ENCODE peak calls at places on chromosomes 16 and 17, in seven cellular contexts. T is transverse colon, S is uterus, N is stomach, B is A549, I is body of pancreas, X is ovary. C is an unnamed sample.

GRCh38 chr16:57632568-57632967 is 4.1 kb downstream of the ADGRG1 start:
- DNase-seq in S (no peak), N (no peak), B (no peak), I (no peak), X (no peak), T (no peak), C (no peak)

GRCh38 chr17:55437165-55437605 is 15.6 kb upstream of the MMD start:
- DNase-seq in B (no peak), N (no peak), I (no peak), X (no peak), S (no peak), T (no peak), C (no peak)

GRCh38 chr16:88684569-88685155 is 1.6 kb downstream of the SNAI3 start:
- DNase-seq in T (no peak), N (no peak), B (no peak), I (no peak), S (no peak), X (peak; percentile 26), C (no peak)

GRCh38 chr16:57764341-57765159 is 29.0 kb downstream of the KATNB1 start:
- DNase-seq in T (no peak), I (no peak), B (peak; percentile 98), X (no peak), N (no peak), S (no peak), C (no peak)

GRCh38 chr16:85729907-85730465 is 20.9 kb downstream of the C16orf74 start:
- DNase-seq in S (no peak), N (no peak), T (no peak), I (no peak), B (no peak), X (no peak), C (no peak)

GRCh38 chr16:20884240-20884556 is 16.0 kb downstream of the DCUN1D3 start:
- DNase-seq in X (no peak), T (peak; percentile 24), S (peak; percentile 36), I (no peak), N (no peak), B (no peak), C (no peak)

GRCh38 chr17:35170968-35171771 is 23.0 kb downstream of the SLC35G3 start:
- DNase-seq in B (peak; percentile 37), T (no peak), X (no peak), S (no peak), N (no peak), I (no peak), C (no peak)

GRCh38 chr17:50207792-50208567 is 6.5 kb upstream of the COL1A1 start:
- DNase-seq in T (no peak), S (no peak), B (no peak), I (no peak), X (peak; percentile 41), N (no peak), C (no peak)

GRCh38 chr17:71203953-71204352 is 916.9 kb upstream of the SOX9 start:
- DNase-seq in B (no peak), X (no peak), N (no peak), S (no peak), I (no peak), T (no peak), C (no peak)

GRCh38 chr17:43832976-43833829 is at the start of gene MPP3:
- DNase-seq in B (peak; percentile 78), N (peak; percentile 78), S (peak; percentile 72), T (peak; percentile 80), X (peak; percentile 72), I (peak; percentile 74), C (peak; percentile 82)

GRCh38 chr16:4517812-4518211 is 20.8 kb downstream of the CDIP1 start:
- DNase-seq in X (no peak), I (peak; percentile 49), T (no peak), S (no peak), B (peak; percentile 47), N (no peak), C (no peak)

GRCh38 chr17:4598776-4599504 is 14.6 kb downstream of the SMTNL2 start:
- DNase-seq in N (no peak), I (no peak), X (peak; percentile 77), S (peak; percentile 74), T (peak; percentile 26), B (no peak), C (no peak)

GRCh38 chr17:79844869-79845600 is 5.8 kb upstream of the CBX4 start:
- DNase-seq in I (peak; percentile 53), T (peak; percentile 68), B (peak; percentile 58), S (peak; percentile 48), X (peak; percentile 82), N (peak; percentile 60), C (peak; percentile 62)

GRCh38 chr16:80852261-80852872 is 48.0 kb upstream of the CDYL2 start:
- DNase-seq in I (no peak), T (peak; percentile 11), N (no peak), B (peak; percentile 46), X (no peak), S (no peak), C (no peak)

GRCh38 chr17:7383742-7384488 is 3.0 kb downstream of the TNK1 start:
- DNase-seq in N (peak; percentile 34), I (no peak), T (peak; percentile 54), B (no peak), S (peak; percentile 46), X (peak; percentile 68), C (no peak)

GRCh38 chr17:32258383-32259121 is 7.1 kb upstream of the RHBDL3 start:
- DNase-seq in B (no peak), X (no peak), I (no peak), S (no peak), T (no peak), N (no peak), C (no peak)

GRCh38 chr17:50134206-50135110 is 4.5 kb upstream of the SAMD14 start:
- DNase-seq in I (no peak), X (peak; percentile 52), N (no peak), B (no peak), T (no peak), S (no peak), C (no peak)

GRCh38 chr16:30377812-30378235 is 3.2 kb downstream of the MYL11 start:
- DNase-seq in N (peak; percentile 94), I (peak; percentile 87), T (peak; percentile 94), S (peak; percentile 95), X (peak; percentile 96), B (peak; percentile 94), C (peak; percentile 96)
- TF ChIP-seq POLR2A in N (no peak), I (peak; percentile 6), T (peak; percentile 72), S (peak; percentile 81), X (peak; percentile 91), B (no peak), C (no peak)

GRCh38 chr17:19315104-19315503 is 47.4 kb downstream of the B9D1 start:
- DNase-seq in T (no peak), I (no peak), X (no peak), B (no peak), S (no peak), N (no peak), C (no peak)

GRCh38 chr17:19316756-19317358 is 45.7 kb downstream of the B9D1 start:
- DNase-seq in I (no peak), X (no peak), N (no peak), T (no peak), B (no peak), S (no peak), C (no peak)

GRCh38 chr17:19319771-19320505 is 42.6 kb downstream of the B9D1 start:
- DNase-seq in X (no peak), S (no peak), I (no peak), T (no peak), N (no peak), B (no peak), C (no peak)

GRCh38 chr17:19318611-19319010 is 43.9 kb downstream of the B9D1 start:
- DNase-seq in T (no peak), B (no peak), X (no peak), I (no peak), S (no peak), N (no peak), C (no peak)

DNA sequence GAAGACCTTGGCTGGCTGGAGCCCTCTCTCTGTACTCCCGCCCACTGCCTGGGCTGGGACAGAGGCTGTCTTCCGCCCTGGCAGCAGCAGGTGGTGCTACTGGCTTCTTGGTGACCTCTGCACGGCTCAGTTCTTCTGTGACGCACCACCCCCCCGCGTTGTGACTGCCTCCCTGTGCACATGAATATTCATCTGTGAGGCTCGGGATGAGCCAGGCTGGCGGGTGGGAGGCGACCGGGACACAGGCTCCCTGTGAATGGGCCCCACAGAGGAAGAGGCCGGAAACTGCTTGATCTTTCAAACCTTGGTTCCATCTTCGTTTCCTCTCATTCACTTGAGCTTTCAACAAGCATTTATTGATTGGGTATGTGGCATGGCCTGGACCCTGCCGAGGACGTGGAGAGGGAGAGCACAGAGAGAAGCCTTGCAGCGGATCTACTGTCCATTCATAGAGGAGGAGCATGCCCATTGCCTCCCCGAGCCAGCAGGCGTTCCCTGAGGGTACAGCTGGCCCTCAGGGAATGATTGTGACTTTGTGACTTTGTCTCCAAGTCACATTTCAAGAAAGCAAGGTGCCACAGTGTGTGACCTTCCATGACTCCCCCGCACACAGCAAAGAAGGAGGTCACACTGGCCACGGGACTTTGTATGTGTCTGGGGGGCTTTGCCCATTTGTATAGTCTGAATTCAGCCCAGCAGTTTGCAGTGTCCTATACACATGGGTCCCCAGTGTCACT is 45.0 kb downstream of the B9D1 start:
- DNase-seq in S (peak; percentile 85), B (peak; percentile 60), T (peak; percentile 86), X (peak; percentile 89), I (peak; percentile 60), N (peak; percentile 36), C (peak; percentile 90)
- TF ChIP-seq POLR2A in S (peak; percentile 19), B (no peak), T (no peak), X (no peak), I (no peak), N (no peak), C (no peak)

DNA sequence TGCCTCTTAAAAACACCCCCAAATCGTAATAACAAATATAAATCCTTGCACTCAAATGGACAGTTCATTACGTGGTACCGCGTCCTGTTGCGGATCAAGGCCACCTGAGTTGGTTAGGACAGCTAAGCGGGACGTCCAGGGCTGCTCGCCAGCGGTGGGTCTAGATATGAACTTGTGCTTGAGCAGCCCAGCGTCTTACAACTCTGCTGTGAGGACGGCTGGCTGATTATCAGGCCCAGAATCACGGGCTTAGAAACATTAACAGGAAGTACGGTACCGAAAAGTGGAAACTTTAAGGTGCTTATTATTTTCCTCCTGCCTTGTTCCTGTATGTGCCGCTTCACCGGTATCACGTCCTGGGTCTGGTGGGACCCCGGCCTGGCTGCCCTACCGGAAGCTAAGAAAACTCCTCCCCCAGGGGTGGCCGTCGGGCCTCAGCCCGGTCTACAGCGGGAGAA is 832 bp upstream of the SRRM2 start:
- DNase-seq in S (no peak), B (no peak), T (peak; percentile 33), X (peak; percentile 64), I (no peak), N (no peak), C (no peak)
- TF ChIP-seq POLR2A in S (no peak), B (no peak), T (no peak), X (no peak), I (no peak), N (no peak), C (no peak)

DNA sequence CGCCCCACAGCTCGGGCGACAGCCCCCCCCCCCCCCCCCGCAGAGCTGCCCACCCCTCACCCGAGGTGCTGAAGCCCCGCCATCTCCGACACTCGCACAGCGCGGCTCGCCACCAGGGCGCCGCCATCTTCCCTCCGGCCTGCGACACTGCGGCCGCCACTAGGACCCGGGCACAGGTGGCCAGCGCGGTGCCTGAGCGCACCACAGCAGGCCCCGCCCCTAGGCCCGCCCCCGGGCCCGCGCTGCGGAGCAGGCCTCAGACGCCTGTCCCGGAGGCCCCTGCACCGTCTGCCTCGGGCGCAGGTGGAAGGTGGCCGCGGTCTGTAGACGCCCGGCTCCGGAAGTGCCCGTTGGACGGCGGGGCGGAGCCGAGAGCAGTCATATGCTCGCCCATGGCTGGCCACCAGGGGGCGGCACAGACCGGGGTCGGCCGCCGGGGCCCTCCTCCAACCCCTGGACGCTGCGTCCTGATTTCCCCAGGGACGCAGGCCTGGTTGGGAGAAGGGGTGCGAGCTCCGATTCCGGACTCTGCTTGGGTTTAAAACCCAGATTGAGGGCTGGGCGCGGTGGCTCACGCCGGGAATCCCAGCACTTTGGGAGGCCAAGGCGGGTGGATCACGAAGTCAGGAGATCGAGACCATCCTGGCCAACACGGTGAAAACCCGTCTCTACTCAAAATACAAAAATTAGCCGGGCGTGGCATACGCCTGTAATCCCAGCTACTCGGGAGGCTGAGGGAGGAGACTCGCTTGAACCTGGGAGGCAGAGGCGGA is at the start of gene MRPL38:
- DNase-seq in X (peak; percentile 95), T (peak; percentile 97), N (peak; percentile 97), S (peak; percentile 94), B (peak; percentile 98), I (peak; percentile 98), C (peak; percentile 96)
- TF ChIP-seq POLR2A in X (peak; percentile 66), T (peak; percentile 59), N (no peak), S (peak; percentile 80), B (peak; percentile 92), I (peak; percentile 67), C (peak; percentile 79)

C was measured in heart left ventricle.